ENCODE peak calls at places on chromosome 20, in six cellular contexts. One of them, this sample, is unnamed.
A peak's percentile ranks its signal among the peaks of the same experiment; 100 is the strongest.

GRCh38 chr20:62198496-62198895 is 15.7 kb downstream of the MTG2 start:
- DNase-seq in stimulated activated CD4-positive, alpha-beta T cell treated with anti-CD3 and anti-CD28 coated beads, TNF-alpha, amount 100 ng/mL, for 4 hours: no peak
- DNase-seq in DMS153: no peak
- DNase-seq in MV-4-11: no peak
- DNase-seq in stimulated activated CD8-positive, alpha-beta memory T cell treated with anti-CD3 and anti-CD28 coated beads, Interleukin-7, amount 100 ng/mL, for 1 hour: no peak
- DNase-seq in activated T-cell treated with anti-CD3 and anti-CD28 coated beads, Interleukin-2, amount 50 U/mL, for 48 hours: no peak
- DNase-seq in this sample: no peak

GRCh38 chr20:37383229-37383989 is 37.5 kb downstream of the SRC start:
- DNase-seq in stimulated activated CD4-positive, alpha-beta T cell treated with anti-CD3 and anti-CD28 coated beads, TNF-alpha, amount 100 ng/mL, for 4 hours: no peak
- DNase-seq in DMS153: no peak
- DNase-seq in MV-4-11: no peak
- DNase-seq in stimulated activated CD8-positive, alpha-beta memory T cell treated with anti-CD3 and anti-CD28 coated beads, Interleukin-7, amount 100 ng/mL, for 1 hour: no peak
- DNase-seq in activated T-cell treated with anti-CD3 and anti-CD28 coated beads, Interleukin-2, amount 50 U/mL, for 48 hours: no peak
- DNase-seq in this sample: no peak

GRCh38 chr20:53911301-53911700 is 159.1 kb downstream of the BCAS1 start:
- DNase-seq in stimulated activated CD4-positive, alpha-beta T cell treated with anti-CD3 and anti-CD28 coated beads, TNF-alpha, amount 100 ng/mL, for 4 hours: no peak
- DNase-seq in DMS153: no peak
- DNase-seq in MV-4-11: no peak
- DNase-seq in stimulated activated CD8-positive, alpha-beta memory T cell treated with anti-CD3 and anti-CD28 coated beads, Interleukin-7, amount 100 ng/mL, for 1 hour: no peak
- DNase-seq in activated T-cell treated with anti-CD3 and anti-CD28 coated beads, Interleukin-2, amount 50 U/mL, for 48 hours: no peak
- DNase-seq in this sample: no peak

GRCh38 chr20:41063442-41063841 is 34.8 kb downstream of the TOP1 start:
- DNase-seq in stimulated activated CD4-positive, alpha-beta T cell treated with anti-CD3 and anti-CD28 coated beads, TNF-alpha, amount 100 ng/mL, for 4 hours: no peak
- DNase-seq in DMS153: no peak
- DNase-seq in MV-4-11: no peak
- DNase-seq in stimulated activated CD8-positive, alpha-beta memory T cell treated with anti-CD3 and anti-CD28 coated beads, Interleukin-7, amount 100 ng/mL, for 1 hour: no peak
- DNase-seq in activated T-cell treated with anti-CD3 and anti-CD28 coated beads, Interleukin-2, amount 50 U/mL, for 48 hours: no peak
- DNase-seq in this sample: no peak

GRCh38 chr20:62494980-62495797 is 19.4 kb upstream of the GATA5 start:
- DNase-seq in stimulated activated CD4-positive, alpha-beta T cell treated with anti-CD3 and anti-CD28 coated beads, TNF-alpha, amount 100 ng/mL, for 4 hours: no peak
- DNase-seq in DMS153: no peak
- DNase-seq in MV-4-11: peak; percentile 20
- DNase-seq in stimulated activated CD8-positive, alpha-beta memory T cell treated with anti-CD3 and anti-CD28 coated beads, Interleukin-7, amount 100 ng/mL, for 1 hour: no peak
- DNase-seq in activated T-cell treated with anti-CD3 and anti-CD28 coated beads, Interleukin-2, amount 50 U/mL, for 48 hours: no peak
- DNase-seq in this sample: no peak

GRCh38 chr20:38156888-38157634 is 8.0 kb downstream of the TGM2 start:
- DNase-seq in stimulated activated CD4-positive, alpha-beta T cell treated with anti-CD3 and anti-CD28 coated beads, TNF-alpha, amount 100 ng/mL, for 4 hours: no peak
- DNase-seq in DMS153: no peak
- DNase-seq in MV-4-11: no peak
- DNase-seq in stimulated activated CD8-positive, alpha-beta memory T cell treated with anti-CD3 and anti-CD28 coated beads, Interleukin-7, amount 100 ng/mL, for 1 hour: no peak
- DNase-seq in activated T-cell treated with anti-CD3 and anti-CD28 coated beads, Interleukin-2, amount 50 U/mL, for 48 hours: no peak
- DNase-seq in this sample: no peak

GRCh38 chr20:25622450-25623224 is 1.2 kb downstream of the NANP start:
- DNase-seq in stimulated activated CD4-positive, alpha-beta T cell treated with anti-CD3 and anti-CD28 coated beads, TNF-alpha, amount 100 ng/mL, for 4 hours: no peak
- DNase-seq in DMS153: no peak
- DNase-seq in MV-4-11: no peak
- DNase-seq in stimulated activated CD8-positive, alpha-beta memory T cell treated with anti-CD3 and anti-CD28 coated beads, Interleukin-7, amount 100 ng/mL, for 1 hour: no peak
- DNase-seq in activated T-cell treated with anti-CD3 and anti-CD28 coated beads, Interleukin-2, amount 50 U/mL, for 48 hours: no peak
- DNase-seq in this sample: no peak

GRCh38 chr20:40442181-40442963 is 246.7 kb downstream of the MAFB start:
- DNase-seq in stimulated activated CD4-positive, alpha-beta T cell treated with anti-CD3 and anti-CD28 coated beads, TNF-alpha, amount 100 ng/mL, for 4 hours: no peak
- DNase-seq in DMS153: no peak
- DNase-seq in MV-4-11: no peak
- DNase-seq in stimulated activated CD8-positive, alpha-beta memory T cell treated with anti-CD3 and anti-CD28 coated beads, Interleukin-7, amount 100 ng/mL, for 1 hour: no peak
- DNase-seq in activated T-cell treated with anti-CD3 and anti-CD28 coated beads, Interleukin-2, amount 50 U/mL, for 48 hours: no peak
- DNase-seq in this sample: no peak

GRCh38 chr20:57092112-57092899 is 174.1 kb downstream of the BMP7 start:
- DNase-seq in stimulated activated CD4-positive, alpha-beta T cell treated with anti-CD3 and anti-CD28 coated beads, TNF-alpha, amount 100 ng/mL, for 4 hours: no peak
- DNase-seq in DMS153: no peak
- DNase-seq in MV-4-11: peak; percentile 59
- DNase-seq in stimulated activated CD8-positive, alpha-beta memory T cell treated with anti-CD3 and anti-CD28 coated beads, Interleukin-7, amount 100 ng/mL, for 1 hour: peak; percentile 13
- DNase-seq in activated T-cell treated with anti-CD3 and anti-CD28 coated beads, Interleukin-2, amount 50 U/mL, for 48 hours: peak; percentile 71
- DNase-seq in this sample: peak; percentile 27

GRCh38 chr20:50758469-50758868 is 27.1 kb downstream of the PARD6B start:
- DNase-seq in stimulated activated CD4-positive, alpha-beta T cell treated with anti-CD3 and anti-CD28 coated beads, TNF-alpha, amount 100 ng/mL, for 4 hours: no peak
- DNase-seq in DMS153: no peak
- DNase-seq in MV-4-11: no peak
- DNase-seq in stimulated activated CD8-positive, alpha-beta memory T cell treated with anti-CD3 and anti-CD28 coated beads, Interleukin-7, amount 100 ng/mL, for 1 hour: no peak
- DNase-seq in activated T-cell treated with anti-CD3 and anti-CD28 coated beads, Interleukin-2, amount 50 U/mL, for 48 hours: no peak
- DNase-seq in this sample: no peak

GRCh38 chr20:33765592-33765991 is 33.8 kb downstream of the ZNF341 start:
- DNase-seq in stimulated activated CD4-positive, alpha-beta T cell treated with anti-CD3 and anti-CD28 coated beads, TNF-alpha, amount 100 ng/mL, for 4 hours: no peak
- DNase-seq in DMS153: no peak
- DNase-seq in MV-4-11: no peak
- DNase-seq in stimulated activated CD8-positive, alpha-beta memory T cell treated with anti-CD3 and anti-CD28 coated beads, Interleukin-7, amount 100 ng/mL, for 1 hour: no peak
- DNase-seq in activated T-cell treated with anti-CD3 and anti-CD28 coated beads, Interleukin-2, amount 50 U/mL, for 48 hours: no peak
- DNase-seq in this sample: no peak

GRCh38 chr20:32467506-32468312 is 109.6 kb downstream of the ASXL1 start:
- DNase-seq in stimulated activated CD4-positive, alpha-beta T cell treated with anti-CD3 and anti-CD28 coated beads, TNF-alpha, amount 100 ng/mL, for 4 hours: no peak
- DNase-seq in DMS153: no peak
- DNase-seq in MV-4-11: no peak
- DNase-seq in stimulated activated CD8-positive, alpha-beta memory T cell treated with anti-CD3 and anti-CD28 coated beads, Interleukin-7, amount 100 ng/mL, for 1 hour: no peak
- DNase-seq in activated T-cell treated with anti-CD3 and anti-CD28 coated beads, Interleukin-2, amount 50 U/mL, for 48 hours: no peak
- DNase-seq in this sample: no peak

GRCh38 chr20:38168791-38169589 is 3.9 kb upstream of the TGM2 start:
- DNase-seq in stimulated activated CD4-positive, alpha-beta T cell treated with anti-CD3 and anti-CD28 coated beads, TNF-alpha, amount 100 ng/mL, for 4 hours: no peak
- DNase-seq in DMS153: no peak
- DNase-seq in MV-4-11: peak; percentile 75
- DNase-seq in stimulated activated CD8-positive, alpha-beta memory T cell treated with anti-CD3 and anti-CD28 coated beads, Interleukin-7, amount 100 ng/mL, for 1 hour: no peak
- DNase-seq in activated T-cell treated with anti-CD3 and anti-CD28 coated beads, Interleukin-2, amount 50 U/mL, for 48 hours: no peak
- DNase-seq in this sample: no peak

GRCh38 chr20:49381558-49382493 is 100.6 kb downstream of the KCNB1 start:
- DNase-seq in stimulated activated CD4-positive, alpha-beta T cell treated with anti-CD3 and anti-CD28 coated beads, TNF-alpha, amount 100 ng/mL, for 4 hours: no peak
- DNase-seq in DMS153: peak; percentile 44
- DNase-seq in MV-4-11: no peak
- DNase-seq in stimulated activated CD8-positive, alpha-beta memory T cell treated with anti-CD3 and anti-CD28 coated beads, Interleukin-7, amount 100 ng/mL, for 1 hour: no peak
- DNase-seq in activated T-cell treated with anti-CD3 and anti-CD28 coated beads, Interleukin-2, amount 50 U/mL, for 48 hours: no peak
- DNase-seq in this sample: no peak

GRCh38 chr20:62576815-62577214 is 65.5 kb upstream of the SLCO4A1 start:
- DNase-seq in stimulated activated CD4-positive, alpha-beta T cell treated with anti-CD3 and anti-CD28 coated beads, TNF-alpha, amount 100 ng/mL, for 4 hours: no peak
- DNase-seq in DMS153: no peak
- DNase-seq in MV-4-11: no peak
- DNase-seq in stimulated activated CD8-positive, alpha-beta memory T cell treated with anti-CD3 and anti-CD28 coated beads, Interleukin-7, amount 100 ng/mL, for 1 hour: no peak
- DNase-seq in activated T-cell treated with anti-CD3 and anti-CD28 coated beads, Interleukin-2, amount 50 U/mL, for 48 hours: no peak
- DNase-seq in this sample: no peak

GRCh38 chr20:49989234-49990065 is 6.7 kb downstream of the SNAI1 start:
- DNase-seq in stimulated activated CD4-positive, alpha-beta T cell treated with anti-CD3 and anti-CD28 coated beads, TNF-alpha, amount 100 ng/mL, for 4 hours: no peak
- DNase-seq in DMS153: peak; percentile 25
- DNase-seq in MV-4-11: peak; percentile 39
- DNase-seq in stimulated activated CD8-positive, alpha-beta memory T cell treated with anti-CD3 and anti-CD28 coated beads, Interleukin-7, amount 100 ng/mL, for 1 hour: no peak
- DNase-seq in activated T-cell treated with anti-CD3 and anti-CD28 coated beads, Interleukin-2, amount 50 U/mL, for 48 hours: no peak
- DNase-seq in this sample: no peak

GRCh38 chr20:57475388-57476072 is 49.4 kb downstream of the CTCFL start:
- DNase-seq in stimulated activated CD4-positive, alpha-beta T cell treated with anti-CD3 and anti-CD28 coated beads, TNF-alpha, amount 100 ng/mL, for 4 hours: no peak
- DNase-seq in DMS153: no peak
- DNase-seq in MV-4-11: no peak
- DNase-seq in stimulated activated CD8-positive, alpha-beta memory T cell treated with anti-CD3 and anti-CD28 coated beads, Interleukin-7, amount 100 ng/mL, for 1 hour: no peak
- DNase-seq in activated T-cell treated with anti-CD3 and anti-CD28 coated beads, Interleukin-2, amount 50 U/mL, for 48 hours: no peak
- DNase-seq in this sample: no peak

GRCh38 chr20:37944456-37944981 is 41.6 kb downstream of the VSTM2L start:
- DNase-seq in stimulated activated CD4-positive, alpha-beta T cell treated with anti-CD3 and anti-CD28 coated beads, TNF-alpha, amount 100 ng/mL, for 4 hours: no peak
- DNase-seq in DMS153: no peak
- DNase-seq in MV-4-11: no peak
- DNase-seq in stimulated activated CD8-positive, alpha-beta memory T cell treated with anti-CD3 and anti-CD28 coated beads, Interleukin-7, amount 100 ng/mL, for 1 hour: no peak
- DNase-seq in activated T-cell treated with anti-CD3 and anti-CD28 coated beads, Interleukin-2, amount 50 U/mL, for 48 hours: no peak
- DNase-seq in this sample: no peak

GRCh38 chr20:49549806-49550551 is 18.0 kb downstream of the PTGIS start:
- DNase-seq in stimulated activated CD4-positive, alpha-beta T cell treated with anti-CD3 and anti-CD28 coated beads, TNF-alpha, amount 100 ng/mL, for 4 hours: no peak
- DNase-seq in DMS153: no peak
- DNase-seq in MV-4-11: no peak
- DNase-seq in stimulated activated CD8-positive, alpha-beta memory T cell treated with anti-CD3 and anti-CD28 coated beads, Interleukin-7, amount 100 ng/mL, for 1 hour: no peak
- DNase-seq in activated T-cell treated with anti-CD3 and anti-CD28 coated beads, Interleukin-2, amount 50 U/mL, for 48 hours: no peak
- DNase-seq in this sample: no peak

GRCh38 chr20:64161595-64162238 is 2.5 kb upstream of the MYT1 start:
- DNase-seq in stimulated activated CD4-positive, alpha-beta T cell treated with anti-CD3 and anti-CD28 coated beads, TNF-alpha, amount 100 ng/mL, for 4 hours: no peak
- DNase-seq in DMS153: peak; percentile 37
- DNase-seq in MV-4-11: no peak
- DNase-seq in stimulated activated CD8-positive, alpha-beta memory T cell treated with anti-CD3 and anti-CD28 coated beads, Interleukin-7, amount 100 ng/mL, for 1 hour: no peak
- DNase-seq in activated T-cell treated with anti-CD3 and anti-CD28 coated beads, Interleukin-2, amount 50 U/mL, for 48 hours: peak; percentile 35
- DNase-seq in this sample: no peak

GRCh38 chr20:39850821-39851330 is 838.2 kb downstream of the MAFB start:
- DNase-seq in stimulated activated CD4-positive, alpha-beta T cell treated with anti-CD3 and anti-CD28 coated beads, TNF-alpha, amount 100 ng/mL, for 4 hours: no peak
- DNase-seq in DMS153: no peak
- DNase-seq in MV-4-11: no peak
- DNase-seq in stimulated activated CD8-positive, alpha-beta memory T cell treated with anti-CD3 and anti-CD28 coated beads, Interleukin-7, amount 100 ng/mL, for 1 hour: no peak
- DNase-seq in activated T-cell treated with anti-CD3 and anti-CD28 coated beads, Interleukin-2, amount 50 U/mL, for 48 hours: no peak
- DNase-seq in this sample: no peak

GRCh38 chr20:48070961-48071645 is 285.8 kb upstream of the SULF2 start:
- DNase-seq in stimulated activated CD4-positive, alpha-beta T cell treated with anti-CD3 and anti-CD28 coated beads, TNF-alpha, amount 100 ng/mL, for 4 hours: no peak
- DNase-seq in DMS153: no peak
- DNase-seq in MV-4-11: no peak
- DNase-seq in stimulated activated CD8-positive, alpha-beta memory T cell treated with anti-CD3 and anti-CD28 coated beads, Interleukin-7, amount 100 ng/mL, for 1 hour: no peak
- DNase-seq in activated T-cell treated with anti-CD3 and anti-CD28 coated beads, Interleukin-2, amount 50 U/mL, for 48 hours: no peak
- DNase-seq in this sample: no peak

GRCh38 chr20:5195655-5196054 is 68.8 kb downstream of the CDS2 start:
- DNase-seq in stimulated activated CD4-positive, alpha-beta T cell treated with anti-CD3 and anti-CD28 coated beads, TNF-alpha, amount 100 ng/mL, for 4 hours: no peak
- DNase-seq in DMS153: no peak
- DNase-seq in MV-4-11: peak; percentile 6
- DNase-seq in stimulated activated CD8-positive, alpha-beta memory T cell treated with anti-CD3 and anti-CD28 coated beads, Interleukin-7, amount 100 ng/mL, for 1 hour: no peak
- DNase-seq in activated T-cell treated with anti-CD3 and anti-CD28 coated beads, Interleukin-2, amount 50 U/mL, for 48 hours: no peak
- DNase-seq in this sample: no peak

GRCh38 chr20:9458075-9458818 is 56.1 kb upstream of the LAMP5 start:
- DNase-seq in stimulated activated CD4-positive, alpha-beta T cell treated with anti-CD3 and anti-CD28 coated beads, TNF-alpha, amount 100 ng/mL, for 4 hours: no peak
- DNase-seq in DMS153: no peak
- DNase-seq in MV-4-11: peak; percentile 95
- DNase-seq in stimulated activated CD8-positive, alpha-beta memory T cell treated with anti-CD3 and anti-CD28 coated beads, Interleukin-7, amount 100 ng/mL, for 1 hour: no peak
- DNase-seq in activated T-cell treated with anti-CD3 and anti-CD28 coated beads, Interleukin-2, amount 50 U/mL, for 48 hours: no peak
- DNase-seq in this sample: no peak

GRCh38 chr20:55777641-55778040 is 227.7 kb downstream of the CBLN4 start:
- DNase-seq in stimulated activated CD4-positive, alpha-beta T cell treated with anti-CD3 and anti-CD28 coated beads, TNF-alpha, amount 100 ng/mL, for 4 hours: no peak
- DNase-seq in DMS153: no peak
- DNase-seq in MV-4-11: no peak
- DNase-seq in stimulated activated CD8-positive, alpha-beta memory T cell treated with anti-CD3 and anti-CD28 coated beads, Interleukin-7, amount 100 ng/mL, for 1 hour: no peak
- DNase-seq in activated T-cell treated with anti-CD3 and anti-CD28 coated beads, Interleukin-2, amount 50 U/mL, for 48 hours: no peak
- DNase-seq in this sample: no peak

GRCh38 chr20:38143238-38143645 is 21.8 kb downstream of the TGM2 start:
- DNase-seq in stimulated activated CD4-positive, alpha-beta T cell treated with anti-CD3 and anti-CD28 coated beads, TNF-alpha, amount 100 ng/mL, for 4 hours: no peak
- DNase-seq in DMS153: peak; percentile 59
- DNase-seq in MV-4-11: peak; percentile 38
- DNase-seq in stimulated activated CD8-positive, alpha-beta memory T cell treated with anti-CD3 and anti-CD28 coated beads, Interleukin-7, amount 100 ng/mL, for 1 hour: no peak
- DNase-seq in activated T-cell treated with anti-CD3 and anti-CD28 coated beads, Interleukin-2, amount 50 U/mL, for 48 hours: no peak
- DNase-seq in this sample: no peak

GRCh38 chr20:10263385-10264165 is 44.9 kb downstream of the SNAP25 start:
- DNase-seq in stimulated activated CD4-positive, alpha-beta T cell treated with anti-CD3 and anti-CD28 coated beads, TNF-alpha, amount 100 ng/mL, for 4 hours: no peak
- DNase-seq in DMS153: peak; percentile 44
- DNase-seq in MV-4-11: no peak
- DNase-seq in stimulated activated CD8-positive, alpha-beta memory T cell treated with anti-CD3 and anti-CD28 coated beads, Interleukin-7, amount 100 ng/mL, for 1 hour: no peak
- DNase-seq in activated T-cell treated with anti-CD3 and anti-CD28 coated beads, Interleukin-2, amount 50 U/mL, for 48 hours: no peak
- DNase-seq in this sample: no peak

GRCh38 chr20:33585413-33585812 is 76.7 kb upstream of the C20orf144 start:
- DNase-seq in stimulated activated CD4-positive, alpha-beta T cell treated with anti-CD3 and anti-CD28 coated beads, TNF-alpha, amount 100 ng/mL, for 4 hours: no peak
- DNase-seq in DMS153: no peak
- DNase-seq in MV-4-11: no peak
- DNase-seq in stimulated activated CD8-positive, alpha-beta memory T cell treated with anti-CD3 and anti-CD28 coated beads, Interleukin-7, amount 100 ng/mL, for 1 hour: no peak
- DNase-seq in activated T-cell treated with anti-CD3 and anti-CD28 coated beads, Interleukin-2, amount 50 U/mL, for 48 hours: no peak
- DNase-seq in this sample: no peak

GRCh38 chr20:31674895-31675827 is 37.4 kb downstream of the COX4I2 start:
- DNase-seq in stimulated activated CD4-positive, alpha-beta T cell treated with anti-CD3 and anti-CD28 coated beads, TNF-alpha, amount 100 ng/mL, for 4 hours: peak; percentile 45
- DNase-seq in DMS153: no peak
- DNase-seq in MV-4-11: peak; percentile 96
- DNase-seq in stimulated activated CD8-positive, alpha-beta memory T cell treated with anti-CD3 and anti-CD28 coated beads, Interleukin-7, amount 100 ng/mL, for 1 hour: peak; percentile 32
- DNase-seq in activated T-cell treated with anti-CD3 and anti-CD28 coated beads, Interleukin-2, amount 50 U/mL, for 48 hours: peak; percentile 65
- DNase-seq in this sample: peak; percentile 26

GRCh38 chr20:57509665-57510237 is 15.2 kb downstream of the CTCFL start:
- DNase-seq in stimulated activated CD4-positive, alpha-beta T cell treated with anti-CD3 and anti-CD28 coated beads, TNF-alpha, amount 100 ng/mL, for 4 hours: no peak
- DNase-seq in DMS153: no peak
- DNase-seq in MV-4-11: peak; percentile 18
- DNase-seq in stimulated activated CD8-positive, alpha-beta memory T cell treated with anti-CD3 and anti-CD28 coated beads, Interleukin-7, amount 100 ng/mL, for 1 hour: no peak
- DNase-seq in activated T-cell treated with anti-CD3 and anti-CD28 coated beads, Interleukin-2, amount 50 U/mL, for 48 hours: no peak
- DNase-seq in this sample: no peak

GRCh38 chr20:42082611-42083010 is 464.4 kb upstream of the CHD6 start:
- DNase-seq in stimulated activated CD4-positive, alpha-beta T cell treated with anti-CD3 and anti-CD28 coated beads, TNF-alpha, amount 100 ng/mL, for 4 hours: no peak
- DNase-seq in DMS153: no peak
- DNase-seq in MV-4-11: no peak
- DNase-seq in stimulated activated CD8-positive, alpha-beta memory T cell treated with anti-CD3 and anti-CD28 coated beads, Interleukin-7, amount 100 ng/mL, for 1 hour: no peak
- DNase-seq in activated T-cell treated with anti-CD3 and anti-CD28 coated beads, Interleukin-2, amount 50 U/mL, for 48 hours: no peak
- DNase-seq in this sample: no peak